ENCODE peak calls at places on chromosome 3, in seven cellular contexts. E, U, G, J, M, Y and T are unnamed samples.

GRCh38 chr3:38029400-38030125 is at the start of gene PLCD1:
- DNase-seq in E (peak), U (peak), G (no peak), J (peak), M (no peak), Y (no peak), T (peak)

GRCh38 chr3:55624238-55624637 is 137.1 kb upstream of the WNT5A start:
- DNase-seq in E (no peak), U (no peak), G (no peak), J (no peak), M (no peak), Y (no peak), T (no peak)

GRCh38 chr3:177460100-177460499 is 262.8 kb upstream of the TBL1XR1 start:
- DNase-seq in E (no peak), U (no peak), G (no peak), J (no peak), M (peak), Y (no peak), T (no peak)

GRCh38 chr3:186953011-186953487 is 22.7 kb downstream of the ST6GAL1 start:
- DNase-seq in E (peak), U (no peak), G (no peak), J (no peak), M (no peak), Y (no peak), T (no peak)

GRCh38 chr3:18870074-18870640 is 278.2 kb upstream of the KCNH8 start:
- DNase-seq in E (no peak), U (no peak), G (no peak), J (no peak), M (no peak), Y (no peak), T (no peak)

GRCh38 chr3:181956122-181956521 is 244.4 kb downstream of the SOX2 start:
- DNase-seq in E (no peak), U (no peak), G (no peak), J (no peak), M (no peak), Y (no peak), T (no peak)

GRCh38 chr3:152267831-152268500 is 763 bp upstream of the MBNL1 start:
- DNase-seq in E (no peak), U (no peak), G (no peak), J (no peak), M (no peak), Y (no peak), T (no peak)

GRCh38 chr3:16468114-16469098 is 45.1 kb downstream of the RFTN1 start:
- DNase-seq in E (peak), U (peak), G (no peak), J (no peak), M (no peak), Y (no peak), T (no peak)

GRCh38 chr3:8776406-8776805 is 7.0 kb upstream of the OXTR start:
- DNase-seq in E (no peak), U (no peak), G (no peak), J (no peak), M (no peak), Y (no peak), T (no peak)

GRCh38 chr3:12179441-12179840 is 20.7 kb upstream of the TIMP4 start:
- DNase-seq in E (peak), U (no peak), G (no peak), J (no peak), M (no peak), Y (no peak), T (no peak)

GRCh38 chr3:63972196-63972595 is 51.1 kb downstream of the PSMD6 start:
- DNase-seq in E (no peak), U (no peak), G (no peak), J (no peak), M (no peak), Y (no peak), T (no peak)

GRCh38 chr3:100720423-100720822 is 11.1 kb downstream of the TFG start:
- DNase-seq in E (no peak), U (no peak), G (no peak), J (no peak), M (no peak), Y (no peak), T (no peak)

GRCh38 chr3:45923755-45924154 is 19.5 kb upstream of the CXCR6 start:
- DNase-seq in E (no peak), U (no peak), G (no peak), J (no peak), M (no peak), Y (no peak), T (no peak)

GRCh38 chr3:174547801-174548200 is 311.3 kb upstream of the NAALADL2 start:
- DNase-seq in E (no peak), U (no peak), G (no peak), J (no peak), M (no peak), Y (no peak), T (no peak)

GRCh38 chr3:56988458-56988857 is 72.0 kb upstream of the SPATA12 start:
- DNase-seq in E (no peak), U (no peak), G (no peak), J (no peak), M (no peak), Y (no peak), T (peak)

GRCh38 chr3:178367817-178368617 is 168.2 kb upstream of the KCNMB2 start:
- DNase-seq in E (no peak), U (no peak), G (no peak), J (no peak), M (no peak), Y (no peak), T (no peak)

GRCh38 chr3:166390303-166390702 is 553.1 kb upstream of the BCHE start:
- DNase-seq in E (no peak), U (no peak), G (no peak), J (no peak), M (no peak), Y (no peak), T (no peak)

GRCh38 chr3:114499986-114500385 is 206.2 kb downstream of the TIGIT start:
- DNase-seq in E (peak), U (peak), G (peak), J (no peak), M (no peak), Y (no peak), T (no peak)

GRCh38 chr3:43144811-43145490 is 39.1 kb upstream of the POMGNT2 start:
- DNase-seq in E (no peak), U (no peak), G (no peak), J (no peak), M (no peak), Y (no peak), T (no peak)

GRCh38 chr3:161266731-161267150 is 45.6 kb downstream of the NMD3 start:
- DNase-seq in E (no peak), U (no peak), G (no peak), J (no peak), M (peak), Y (no peak), T (no peak)

GRCh38 chr3:115448856-115449255 is 174.5 kb upstream of the GAP43 start:
- DNase-seq in E (no peak), U (no peak), G (no peak), J (no peak), M (no peak), Y (no peak), T (no peak)

GRCh38 chr3:153029350-153029749 is 132.7 kb upstream of the RAP2B start:
- DNase-seq in E (no peak), U (no peak), G (no peak), J (no peak), M (no peak), Y (no peak), T (no peak)

GRCh38 chr3:11555211-11555782 is 88.4 kb downstream of the VGLL4 start:
- DNase-seq in E (no peak), U (no peak), G (no peak), J (no peak), M (no peak), Y (no peak), T (no peak)

GRCh38 chr3:131114201-131114600 is 87.5 kb downstream of the NEK11 start:
- DNase-seq in E (no peak), U (no peak), G (no peak), J (no peak), M (no peak), Y (no peak), T (no peak)

GRCh38 chr3:53547327-53547726 is 52.9 kb downstream of the CACNA1D start:
- DNase-seq in E (no peak), U (no peak), G (no peak), J (no peak), M (no peak), Y (no peak), T (no peak)

GRCh38 chr3:55481067-55481917 is 5.8 kb downstream of the WNT5A start:
- DNase-seq in E (no peak), U (no peak), G (no peak), J (no peak), M (peak), Y (no peak), T (no peak)

GRCh38 chr3:36514171-36514570 is 133.9 kb downstream of the STAC start:
- DNase-seq in E (no peak), U (no peak), G (no peak), J (no peak), M (no peak), Y (no peak), T (no peak)

GRCh38 chr3:12947504-12948369 is 106.4 kb upstream of the RPL32 start:
- DNase-seq in E (no peak), U (no peak), G (no peak), J (peak), M (no peak), Y (no peak), T (no peak)

GRCh38 chr3:88151358-88151757 is 1.6 kb downstream of the C3orf38 start:
- DNase-seq in E (peak), U (no peak), G (no peak), J (no peak), M (no peak), Y (no peak), T (no peak)